ENCODE peak calls at places on chromosomes 3 and 15, in five cellular contexts. N is HepG2, Y is K562, K is GM12892, G is H1. H is an unnamed sample.

GRCh38 chr15:81327526-81327925 is 3.6 kb upstream of the STARD5 start:
- DNase-seq in N (no peak), Y (no peak), K (no peak), G (no peak), H (no peak)

GRCh38 chr3:98800401-98800800 is 37.3 kb downstream of the ST3GAL6 start:
- DNase-seq in N (no peak), Y (no peak), K (no peak), G (no peak), H (no peak)

GRCh38 chr15:72445426-72445825 is 28.7 kb upstream of the ARIH1 start:
- DNase-seq in N (no peak), Y (no peak), K (no peak), G (no peak), H (no peak)

GRCh38 chr3:139686206-139686605 is 8.4 kb upstream of the NMNAT3 start:
- DNase-seq in N (no peak), Y (no peak), K (no peak), G (no peak), H (no peak)

GRCh38 chr15:77042245-77042644 is 28.7 kb downstream of the TSPAN3 start:
- DNase-seq in N (no peak), Y (no peak), K (no peak), G (no peak), H (no peak)

GRCh38 chr15:77168616-77169015 is 97.7 kb upstream of the TSPAN3 start:
- DNase-seq in N (no peak), Y (no peak), K (no peak), G (no peak), H (no peak)

GRCh38 chr15:63109498-63110290 is 12.0 kb upstream of the LACTB start:
- DNase-seq in N (no peak), Y (peak), K (no peak), G (peak), H (no peak)

GRCh38 chr15:39281094-39281493 is 299.8 kb upstream of the THBS1 start:
- DNase-seq in N (no peak), Y (no peak), K (no peak), G (no peak), H (no peak)

GRCh38 chr3:78079514-78079913 is 1039.6 kb downstream of the ROBO2 start:
- DNase-seq in N (no peak), Y (no peak), K (no peak), G (no peak), H (no peak)

GRCh38 chr15:57376695-57377477 is 581 bp downstream of the CGNL1 start:
- DNase-seq in N (peak), Y (peak), K (no peak), G (no peak), H (no peak)

GRCh38 chr15:57654136-57654845 is 52.2 kb upstream of the POLR2M start:
- DNase-seq in N (no peak), Y (no peak), K (no peak), G (no peak), H (no peak)

GRCh38 chr3:30324587-30324986 is 281.8 kb upstream of the TGFBR2 start:
- DNase-seq in N (no peak), Y (no peak), K (no peak), G (no peak), H (no peak)

GRCh38 chr3:129077222-129077621 is 16.6 kb downstream of the GP9 start:
- DNase-seq in N (peak), Y (no peak), K (no peak), G (no peak), H (no peak)

GRCh38 chr15:58248504-58248842 is 110.3 kb downstream of the AQP9 start:
- DNase-seq in N (no peak), Y (no peak), K (no peak), G (no peak), H (no peak)

GRCh38 chr3:188458761-188459160 is 304.8 kb downstream of the LPP start:
- DNase-seq in N (no peak), Y (no peak), K (no peak), G (no peak), H (no peak)

GRCh38 chr15:47374222-47374621 is 343.1 kb upstream of the SEMA6D start:
- DNase-seq in N (no peak), Y (no peak), K (no peak), G (no peak), H (no peak)

GRCh38 chr3:39148116-39149058 is 5.0 kb downstream of the CSRNP1 start:
- DNase-seq in N (no peak), Y (peak), K (no peak), G (no peak), H (no peak)

GRCh38 chr15:43255376-43255775 is 11.4 kb downstream of the TGM5 start:
- DNase-seq in N (no peak), Y (no peak), K (no peak), G (no peak), H (no peak)

GRCh38 chr3:156010829-156011228 is 109.5 kb upstream of the KCNAB1 start:
- DNase-seq in N (peak), Y (no peak), K (no peak), G (no peak), H (no peak)

GRCh38 chr15:64845183-64845611 is 3.5 kb downstream of the PLEKHO2 start:
- DNase-seq in N (no peak), Y (no peak), K (no peak), G (no peak), H (no peak)

GRCh38 chr3:45984331-45985312 is 11.0 kb downstream of the FYCO1 start:
- DNase-seq in N (no peak), Y (no peak), K (no peak), G (no peak), H (no peak)

GRCh38 chr15:37253877-37254276 is 153.5 kb upstream of the MEIS2 start:
- DNase-seq in N (no peak), Y (no peak), K (no peak), G (no peak), H (no peak)

DNA sequence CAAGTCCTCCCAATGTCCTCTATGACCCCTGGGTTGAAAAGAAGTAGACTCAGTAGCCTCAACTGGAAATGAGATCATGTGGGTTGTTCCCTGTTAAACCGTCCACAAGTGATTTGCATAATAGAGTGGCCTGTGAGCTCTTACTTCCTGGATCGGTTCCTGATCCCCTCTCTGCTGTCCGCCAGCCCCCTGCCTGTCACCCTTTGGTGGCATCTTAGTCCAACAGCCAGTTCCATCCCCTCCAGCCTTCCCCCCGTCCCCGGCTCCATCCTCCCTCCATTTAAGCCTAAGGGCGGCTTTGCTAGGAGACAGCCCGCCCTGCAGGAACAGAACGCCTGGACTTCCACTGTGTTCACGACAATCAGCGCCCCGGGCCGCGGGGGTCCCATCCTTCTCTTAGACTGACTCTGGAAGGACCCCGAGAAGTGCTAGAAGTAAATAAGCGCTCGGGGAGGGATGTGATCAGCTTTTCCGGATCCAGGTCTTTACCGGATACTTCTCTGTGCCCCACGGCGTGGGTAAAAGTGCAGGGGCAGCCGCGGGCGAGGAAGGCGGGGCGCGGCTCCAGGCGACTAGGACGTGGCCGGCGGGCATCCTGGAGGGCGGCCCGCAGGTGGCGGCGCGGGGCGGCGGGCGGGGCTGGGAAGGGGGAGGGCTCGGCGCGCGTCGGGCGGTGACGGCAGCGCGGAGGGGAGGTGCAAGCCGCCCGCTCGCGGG is 51.2 kb upstream of the ULK4 start:
- DNase-seq in N (peak), Y (no peak), K (peak), G (peak), H (peak)
- TF ChIP-seq POLR2A in N (no peak), Y (peak), K (peak), G (no peak), H (peak)

DNA sequence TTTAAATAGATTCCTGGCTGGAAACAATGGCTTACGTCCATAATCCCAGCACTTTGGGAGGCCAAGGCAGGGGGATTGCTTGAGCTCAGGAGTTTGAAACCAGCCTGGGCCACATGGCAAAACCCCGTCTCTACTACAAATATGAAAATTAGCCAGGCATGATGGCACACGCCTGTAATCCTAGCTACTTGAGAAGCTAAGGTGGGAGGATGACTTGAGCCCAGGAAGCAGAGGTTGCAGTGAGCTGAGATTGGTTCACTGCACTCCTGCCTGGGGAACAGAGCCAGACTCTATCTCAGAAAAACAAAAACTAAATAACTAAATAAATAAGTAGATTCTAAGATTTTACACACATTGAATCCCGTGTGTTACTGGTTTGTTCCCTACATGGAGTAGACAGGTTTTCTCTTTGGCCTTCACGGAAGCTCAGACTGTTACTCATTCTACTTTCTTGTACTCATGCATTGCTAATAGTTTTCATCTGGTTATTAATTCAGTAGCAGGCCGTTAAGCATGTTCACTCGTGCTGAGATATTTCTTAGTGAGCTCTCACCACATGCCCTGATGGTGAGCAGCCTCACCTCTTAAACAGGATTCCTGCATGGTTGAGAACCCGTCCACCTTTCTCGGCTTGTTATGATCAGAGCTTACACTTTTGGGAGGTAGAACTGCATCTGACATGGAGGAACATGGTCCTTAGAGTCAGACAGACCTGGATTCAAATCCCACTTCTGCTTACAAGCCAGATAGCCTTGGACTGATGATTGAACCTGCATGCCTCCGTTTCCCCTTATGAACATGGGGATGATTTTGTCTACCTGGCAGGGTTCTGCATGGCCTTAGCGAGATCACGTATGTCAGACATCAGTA is 49.1 kb downstream of the CMTM7 start:
- DNase-seq in N (no peak), Y (no peak), K (no peak), G (peak), H (no peak)
- TF ChIP-seq TAF1 in N (no peak), Y (no peak), K (no peak), G (no peak), H (no peak)

DNA sequence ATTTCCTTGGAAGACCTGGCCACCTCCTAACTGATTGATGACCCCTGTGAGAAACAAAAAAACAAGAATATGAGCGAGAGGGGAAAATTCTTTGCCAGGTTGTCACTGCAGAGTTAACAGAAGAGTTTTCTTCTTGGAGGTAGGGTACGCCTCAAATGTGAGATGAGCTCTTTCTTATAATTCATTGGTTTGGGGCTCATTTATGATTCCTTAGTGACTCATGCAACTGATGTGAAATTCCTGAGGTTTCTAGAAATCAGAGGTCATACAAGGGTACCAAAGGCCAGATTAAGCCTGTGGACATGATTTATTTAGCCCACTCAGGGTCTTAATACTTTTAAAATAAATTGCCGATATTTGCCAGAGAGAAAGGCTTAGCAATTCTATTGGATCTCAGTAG is 289.1 kb downstream of the NEK10 start:
- DNase-seq in N (no peak), Y (no peak), K (no peak), G (no peak), H (no peak)
- TF ChIP-seq POLR2A in N (no peak), Y (no peak), K (no peak), G (no peak), H (no peak)

DNA sequence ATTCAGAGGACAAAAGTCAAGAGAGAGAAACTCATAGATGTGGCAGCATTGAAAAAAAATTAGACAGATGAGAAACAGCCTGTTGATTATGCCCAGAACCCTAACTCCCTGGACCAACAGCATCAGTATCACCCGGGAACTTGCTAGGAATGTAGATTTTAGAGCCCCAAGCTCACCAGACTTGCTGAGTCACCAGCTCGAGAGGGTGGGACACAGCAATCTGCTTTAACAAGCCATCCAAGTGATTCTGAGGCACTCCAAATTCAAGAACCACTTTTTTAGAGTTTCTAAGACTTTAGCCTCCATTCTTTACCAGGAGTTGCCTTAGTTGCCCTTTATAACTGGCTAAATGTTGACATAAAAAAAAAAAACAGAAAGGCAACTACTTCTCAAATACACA is 70.9 kb downstream of the CGGBP1 start:
- DNase-seq in N (no peak), Y (no peak), K (no peak), G (no peak), H (no peak)
- TF ChIP-seq TAF1 in N (no peak), Y (no peak), K (no peak), G (no peak), H (no peak)

GRCh38 chr15:92917606-92918407 is 17.7 kb downstream of the CHD2 start:
- DNase-seq in N (peak), Y (peak), K (peak), G (peak), H (peak)
- TF ChIP-seq POLR2A in N (no peak), Y (peak), K (no peak), G (no peak), H (no peak)

DNA sequence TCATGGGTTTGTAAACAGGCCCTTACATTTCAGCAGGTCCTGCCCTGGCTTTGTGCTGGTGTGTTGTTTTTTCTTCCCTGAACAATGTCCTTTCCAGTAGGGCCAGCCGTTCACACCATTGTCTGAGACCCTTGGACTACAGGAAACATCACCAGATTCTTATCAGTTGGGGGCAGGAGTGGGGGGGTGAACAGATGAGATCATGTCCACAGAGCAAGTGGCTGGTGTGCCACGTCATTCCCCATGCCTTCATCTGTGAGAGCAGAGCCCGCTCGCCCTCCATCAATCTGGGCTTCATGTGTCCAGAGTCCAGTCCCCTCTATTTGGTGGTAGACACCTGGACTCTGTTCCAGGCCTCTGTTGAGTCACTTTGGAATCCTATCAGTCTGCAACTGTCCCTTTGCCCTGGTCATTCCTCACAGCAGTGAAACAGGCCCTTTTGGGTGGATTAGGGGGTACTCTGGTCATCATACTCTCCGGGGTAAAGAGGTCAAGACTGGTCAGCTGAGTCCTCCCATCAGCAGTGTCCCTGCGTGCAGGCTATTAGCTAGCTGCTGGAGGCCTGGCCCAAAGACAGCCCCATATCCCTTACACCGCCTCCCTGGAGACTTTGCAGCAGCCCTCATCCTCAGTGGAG is 15.0 kb downstream of the SEMA3G start:
- DNase-seq in N (peak), Y (no peak), K (no peak), G (no peak), H (no peak)
- TF ChIP-seq TAF1 in N (no peak), Y (no peak), K (no peak), G (no peak), H (no peak)

GRCh38 chr3:13015286-13016082 is 57.7 kb downstream of the IQSEC1 start:
- DNase-seq in N (no peak), Y (no peak), K (no peak), G (no peak), H (no peak)
- TF ChIP-seq POLR2A in N (no peak), Y (no peak), K (peak), G (no peak), H (no peak)

DNA sequence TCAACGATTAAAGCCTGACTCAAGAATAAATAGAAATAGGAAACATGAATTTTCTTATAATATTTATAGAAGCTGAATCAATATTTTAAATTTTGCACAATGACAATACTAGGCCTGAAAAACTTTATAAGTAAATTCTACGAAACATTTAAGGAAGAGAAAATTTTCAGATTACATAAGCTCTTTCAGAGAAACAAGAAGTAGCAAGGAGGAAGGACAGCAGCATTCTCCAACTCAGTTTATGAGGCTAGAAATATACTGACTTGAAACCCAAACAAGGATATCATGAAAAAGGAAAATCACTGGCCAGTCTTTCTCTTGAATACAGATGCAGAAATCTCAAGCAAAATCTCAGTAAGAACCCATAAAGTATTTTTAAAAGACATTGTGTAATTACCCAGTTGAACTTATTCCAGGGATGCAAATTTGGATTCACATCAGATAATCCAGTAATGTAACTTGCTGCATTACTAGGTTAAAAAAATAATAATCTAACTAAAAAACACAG is 121.3 kb downstream of the STAC start:
- DNase-seq in N (no peak), Y (no peak), K (no peak), G (no peak), H (no peak)
- TF ChIP-seq TAF1 in N (no peak), Y (no peak), K (no peak), G (no peak), H (no peak)